ENCODE peak calls at places on chromosome 12, in seven cellular contexts. O is WERI-Rb-1, X is HFF-Myc, F is fibroblast of lung, S is bronchial epithelial cell, L is cardiac fibroblast, C is fibroblast of mammary gland. W is an unnamed sample.

GRCh38 chr12:108063192-108063591 is 65.9 kb upstream of the WSCD2 start:
- DNase-seq in L (peak), X (no peak), O (no peak), S (peak), C (peak), F (peak), W (no peak)

GRCh38 chr12:54125950-54126695 is 62.7 kb downstream of the SMUG1 start:
- DNase-seq in S (no peak), C (peak), X (no peak), O (peak), F (no peak), L (no peak), W (peak)

GRCh38 chr12:122917508-122918227 is 21.7 kb upstream of the VPS37B start:
- DNase-seq in L (peak), S (peak), O (no peak), C (peak), X (no peak), F (peak), W (no peak)

GRCh38 chr12:121388421-121388981 is 11.4 kb upstream of the RNF34 start:
- DNase-seq in C (peak), O (no peak), X (peak), F (peak), L (peak), S (peak), W (no peak)

GRCh38 chr12:109192358-109192757 is 76.0 kb downstream of the ACACB start:
- DNase-seq in L (peak), O (no peak), C (peak), F (peak), X (no peak), S (peak), W (no peak)

GRCh38 chr12:111174283-111175108 is 194.4 kb downstream of the PHETA1 start:
- DNase-seq in S (peak), L (no peak), X (no peak), F (no peak), C (no peak), O (peak), W (no peak)

GRCh38 chr12:47905313-47905730 is 528 bp upstream of the VDR start:
- DNase-seq in X (no peak), S (no peak), F (no peak), O (peak), C (no peak), L (no peak), W (peak)

GRCh38 chr12:124512667-124513296 is 54.6 kb downstream of the NCOR2 start:
- DNase-seq in C (peak), L (peak), S (peak), F (peak), X (peak), O (no peak), W (peak)

GRCh38 chr12:8648598-8649205 is 13.9 kb downstream of the MFAP5 start:
- DNase-seq in F (no peak), O (no peak), S (no peak), C (no peak), L (no peak), X (no peak), W (no peak)

GRCh38 chr12:22037952-22038351 is 8.1 kb upstream of the CMAS start:
- DNase-seq in X (no peak), L (no peak), C (no peak), F (no peak), S (no peak), O (no peak), W (no peak)

GRCh38 chr12:6230321-6231110 is 30.3 kb downstream of the CD9 start:
- DNase-seq in O (peak), C (no peak), S (peak), F (peak), L (peak), X (no peak), W (no peak)

GRCh38 chr12:79897617-79898016 is 37.3 kb downstream of the PPP1R12A start:
- DNase-seq in X (peak), O (no peak), C (peak), S (peak), F (peak), L (peak), W (no peak)

GRCh38 chr12:83335748-83336147 is 649.0 kb downstream of the TMTC2 start:
- DNase-seq in O (no peak), S (no peak), F (no peak), X (no peak), L (no peak), C (no peak), W (no peak)

GRCh38 chr12:53532026-53532425 is 24.7 kb upstream of the NPFF start:
- DNase-seq in F (no peak), S (no peak), X (no peak), L (no peak), O (no peak), C (no peak), W (no peak)

GRCh38 chr12:66131067-66131688 is 628 bp upstream of the LLPH start:
- DNase-seq in L (no peak), O (no peak), C (no peak), F (no peak), X (no peak), S (peak), W (no peak)

GRCh38 chr12:117671734-117672133 is 297.1 kb downstream of the KSR2 start:
- DNase-seq in C (peak), L (no peak), X (no peak), S (no peak), O (peak), F (no peak), W (peak)

GRCh38 chr12:117972341-117972740 is 3.6 kb upstream of the KSR2 start:
- DNase-seq in X (no peak), L (no peak), S (no peak), F (no peak), C (no peak), O (no peak), W (no peak)

GRCh38 chr12:50112456-50113218 is 601 bp downstream of the COX14 start:
- DNase-seq in F (no peak), L (no peak), C (peak), S (peak), O (peak), X (peak), W (no peak)

GRCh38 chr12:6700646-6701051 is at the start of gene PIANP:
- DNase-seq in F (no peak), S (no peak), X (no peak), O (peak), L (peak), C (no peak), W (peak)

GRCh38 chr12:130780880-130781575 is 58.0 kb downstream of the STX2 start:
- DNase-seq in O (no peak), X (no peak), F (no peak), S (no peak), C (no peak), L (no peak), W (no peak)

GRCh38 chr12:54033980-54034783 is 1.3 kb downstream of the HOXC5 start:
- DNase-seq in O (no peak), S (no peak), F (no peak), X (no peak), C (peak), L (no peak), W (no peak)

GRCh38 chr12:92079054-92079385 is 66.6 kb downstream of the BTG1 start:
- DNase-seq in L (peak), S (no peak), F (no peak), C (peak), O (no peak), X (no peak), W (no peak)

GRCh38 chr12:27498761-27499160 is 25.2 kb upstream of the PPFIBP1 start:
- DNase-seq in F (peak), C (peak), X (no peak), O (no peak), L (peak), S (no peak), W (no peak)

GRCh38 chr12:119988788-119989618 is at the start of gene BICDL1:
- DNase-seq in O (peak), X (no peak), C (peak), L (peak), F (peak), S (peak), W (peak)

GRCh38 chr12:125079084-125079483 is 13.8 kb downstream of the AACS start:
- DNase-seq in L (no peak), X (no peak), F (no peak), S (no peak), O (no peak), C (no peak), W (no peak)

GRCh38 chr12:116948298-116948697 is 37.5 kb downstream of the FBXW8 start:
- DNase-seq in L (no peak), C (no peak), O (no peak), X (no peak), S (no peak), F (no peak), W (no peak)

GRCh38 chr12:24198070-24198469 is 248.6 kb upstream of the SOX5 start:
- DNase-seq in F (peak), S (no peak), O (no peak), C (peak), X (no peak), L (no peak), W (no peak)

GRCh38 chr12:67989184-67989965 is at the start of gene IFNG-AS1:
- DNase-seq in S (no peak), O (no peak), F (no peak), X (no peak), L (no peak), C (no peak), W (no peak)

GRCh38 chr12:24948452-24948815 is 467 bp downstream of the BCAT1 start:
- DNase-seq in O (no peak), S (peak), X (no peak), C (peak), L (peak), F (peak), W (no peak)

GRCh38 chr12:53227341-53227740 is 4.7 kb downstream of the RARG start:
- DNase-seq in O (no peak), L (no peak), C (no peak), X (no peak), S (no peak), F (no peak), W (no peak)

GRCh38 chr12:92105676-92106075 is 40.0 kb downstream of the BTG1 start:
- DNase-seq in X (no peak), C (no peak), F (no peak), S (no peak), O (no peak), L (no peak), W (no peak)

GRCh38 chr12:25933001-25933400 is 25.5 kb upstream of the RASSF8 start:
- DNase-seq in C (no peak), X (no peak), O (no peak), S (no peak), L (no peak), F (no peak), W (no peak)

GRCh38 chr12:116808113-116808786 is 70.1 kb downstream of the RNFT2 start:
- DNase-seq in C (no peak), F (no peak), L (no peak), S (no peak), X (no peak), O (no peak), W (no peak)

GRCh38 chr12:93134893-93135285 is 205.8 kb upstream of the EEA1 start:
- DNase-seq in X (no peak), F (no peak), S (no peak), L (no peak), C (no peak), O (no peak), W (no peak)

GRCh38 chr12:19404232-19404880 is 34.9 kb upstream of the AEBP2 start:
- DNase-seq in C (no peak), O (no peak), S (no peak), L (no peak), F (no peak), X (no peak), W (no peak)

GRCh38 chr12:126447346-126447745 is 1382.1 kb downstream of the AACS start:
- DNase-seq in F (no peak), X (no peak), O (no peak), L (no peak), S (no peak), C (no peak), W (no peak)

GRCh38 chr12:53078425-53079225 is 565 bp downstream of the SPRYD3 start:
- DNase-seq in S (peak), O (no peak), F (no peak), C (peak), X (no peak), L (no peak), W (no peak)

GRCh38 chr12:12724421-12725085 is 7.4 kb downstream of the CDKN1B start:
- DNase-seq in X (no peak), S (peak), C (no peak), L (no peak), F (no peak), O (no peak), W (no peak)
- TF ChIP-seq CTCF in X (no peak), S (peak), C (no peak), L (no peak), F (no peak), O (no peak), W (no peak)

GRCh38 chr12:75622492-75622891 is 111.1 kb upstream of the KRR1 start:
- DNase-seq in L (no peak), S (no peak), X (no peak), O (no peak), F (no peak), C (no peak), W (no peak)

GRCh38 chr12:75628916-75629315 is 117.5 kb upstream of the KRR1 start:
- DNase-seq in O (no peak), F (no peak), L (no peak), S (no peak), X (no peak), C (no peak), W (no peak)

GRCh38 chr12:75628511-75628910 is 117.1 kb upstream of the KRR1 start:
- DNase-seq in X (no peak), L (no peak), F (no peak), C (no peak), O (no peak), S (no peak), W (no peak)

GRCh38 chr12:75623631-75624118 is 112.3 kb upstream of the KRR1 start:
- DNase-seq in F (peak), C (peak), S (peak), L (peak), O (no peak), X (peak), W (no peak)
- TF ChIP-seq CTCF in F (no peak), C (peak), S (peak), L (peak), O (no peak), X (no peak), W (no peak)

DNA sequence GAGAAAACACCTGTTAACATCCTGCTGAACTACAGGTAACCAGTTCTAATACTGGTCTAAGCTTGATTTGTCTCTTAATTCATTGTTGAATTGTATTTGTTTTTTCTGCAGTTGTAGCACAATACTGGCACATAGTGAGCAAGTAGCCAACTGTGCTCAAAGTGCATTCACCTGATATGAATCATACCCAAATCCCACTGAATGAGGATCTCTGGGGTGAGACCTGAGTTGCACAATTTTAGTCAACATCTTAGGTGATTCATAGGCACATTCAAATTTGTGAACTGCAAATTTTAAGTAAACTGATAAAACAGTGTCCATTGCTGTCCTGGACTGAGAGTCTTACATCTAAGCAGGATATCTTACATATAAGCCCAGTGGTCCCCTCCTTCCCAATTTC is 12.8 kb downstream of the KCNC2 start:
- DNase-seq in L (no peak), O (no peak), S (peak), X (no peak), F (no peak), C (peak), W (no peak)
- TF ChIP-seq CTCF in L (no peak), O (no peak), S (no peak), X (no peak), F (no peak), C (no peak), W (no peak)

DNA sequence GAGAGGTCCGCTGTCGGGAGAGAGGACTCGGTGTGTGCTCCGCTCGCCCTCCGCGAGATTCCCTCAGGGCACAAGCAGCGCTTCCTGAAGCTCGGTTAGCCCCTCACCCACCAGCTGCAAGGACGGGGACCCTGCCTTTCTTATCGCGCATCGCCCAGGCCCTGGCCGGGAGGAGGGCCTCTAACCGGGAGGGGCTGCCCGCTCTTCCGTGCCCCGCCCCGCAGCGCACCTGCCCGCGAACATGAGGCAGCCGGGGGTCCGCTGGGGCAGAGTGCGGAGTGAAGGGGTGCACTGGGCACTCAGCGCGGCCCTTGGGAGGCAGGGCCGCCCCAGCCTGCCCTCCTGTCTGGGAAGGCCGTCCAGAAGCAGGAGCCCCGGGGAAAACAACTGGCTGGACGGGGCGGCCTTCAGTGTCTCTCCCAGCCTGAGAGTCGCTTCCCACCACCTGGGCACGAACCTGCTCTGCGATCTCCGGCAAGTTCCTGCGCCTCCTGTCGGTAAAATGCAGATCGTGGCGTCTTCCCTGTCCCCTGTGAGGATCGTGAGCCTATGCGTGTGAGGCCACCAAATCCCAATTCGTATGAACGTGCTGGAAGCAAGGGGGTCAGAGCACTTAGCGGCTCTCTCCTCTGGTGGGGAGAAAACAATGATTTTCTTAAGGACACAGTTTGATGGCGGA is 28.0 kb upstream of the ADIPOR2 start:
- DNase-seq in X (no peak), C (peak), F (peak), O (peak), L (peak), S (peak), W (peak)
- TF ChIP-seq CTCF in X (peak), C (peak), F (no peak), O (peak), L (peak), S (peak), W (peak)

GRCh38 chr12:30754750-30755394 is at the start of gene CAPRIN2:
- DNase-seq in F (peak), X (peak), C (peak), L (peak), S (peak), O (peak), W (peak)

GRCh38 chr12:30754383-30754749 is 385 bp downstream of the CAPRIN2 start:
- DNase-seq in C (no peak), X (no peak), L (no peak), S (no peak), F (no peak), O (no peak), W (no peak)

GRCh38 chr12:30753761-30754382 is 879 bp downstream of the CAPRIN2 start:
- DNase-seq in F (peak), L (peak), C (peak), X (no peak), O (no peak), S (peak), W (no peak)

GRCh38 chr12:30752255-30752654 is 2.5 kb downstream of the CAPRIN2 start:
- DNase-seq in C (no peak), X (no peak), L (no peak), O (no peak), F (no peak), S (no peak), W (no peak)

DNA sequence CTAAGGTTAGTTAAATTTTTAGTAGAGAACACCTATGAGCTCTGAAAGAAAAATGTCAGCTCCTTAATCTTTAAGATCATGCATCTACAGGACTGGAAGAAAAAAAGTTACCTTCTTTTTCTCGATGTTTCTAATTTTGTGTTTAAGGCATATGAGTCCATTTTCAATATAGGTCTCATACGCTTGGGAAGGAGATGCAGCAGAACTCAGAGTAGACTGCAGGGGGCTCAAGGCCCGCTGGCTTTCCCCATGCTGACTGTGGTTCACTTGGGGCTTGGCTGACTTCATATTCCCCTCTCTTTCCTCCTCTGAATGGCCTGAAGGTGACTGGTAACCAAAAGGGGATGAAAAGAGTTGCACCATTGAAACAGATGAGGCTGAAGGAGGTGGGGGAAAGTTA is 1.5 kb downstream of the CAPRIN2 start:
- DNase-seq in C (peak), X (no peak), S (peak), L (peak), O (peak), F (peak), W (peak)
- TF ChIP-seq CTCF in C (peak), X (peak), S (peak), L (peak), O (peak), F (peak), W (peak)

DNA sequence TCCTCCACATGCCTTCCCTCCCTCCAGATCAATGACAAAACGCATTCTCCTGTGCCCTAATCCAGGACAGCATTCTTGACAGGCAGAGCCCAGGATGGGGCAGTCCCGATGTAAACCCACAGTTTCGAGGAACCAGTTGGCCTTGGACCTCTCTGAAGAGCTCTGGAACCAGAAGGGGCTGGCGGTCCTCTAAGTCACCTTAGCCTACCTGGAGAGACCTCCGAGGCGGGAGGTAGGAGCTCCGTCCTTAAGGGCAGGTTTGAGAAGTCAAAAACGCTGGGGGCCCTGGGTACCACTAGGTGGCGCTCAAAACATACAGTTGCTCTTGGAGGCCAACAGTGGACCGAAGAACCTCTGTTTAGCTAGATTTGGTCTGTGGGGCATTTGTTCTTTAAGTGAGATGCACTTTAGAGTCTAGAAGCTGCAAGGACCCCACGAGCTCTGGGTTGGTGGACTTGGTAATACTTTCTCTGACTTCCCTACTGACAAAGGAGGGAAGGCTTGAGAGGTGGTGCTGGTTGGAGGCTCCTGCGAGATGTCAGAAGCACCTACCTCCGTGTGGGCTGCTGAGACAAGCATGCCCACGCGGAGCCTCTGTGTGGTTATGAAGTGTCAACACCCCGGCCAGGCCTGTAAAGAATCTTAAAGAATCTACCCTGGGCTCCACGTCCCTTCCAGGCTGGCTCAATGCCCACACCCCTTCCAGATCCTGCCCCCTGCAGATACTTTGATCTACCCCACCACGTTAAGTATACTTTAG is 74.8 kb upstream of the CHST11 start:
- DNase-seq in S (peak), C (peak), O (peak), X (peak), F (peak), L (peak), W (peak)
- TF ChIP-seq CTCF in S (peak), C (peak), O (peak), X (peak), F (peak), L (peak), W (peak)

GRCh38 chr12:51470116-51470515 is 45.5 kb downstream of the SLC4A8 start:
- DNase-seq in C (no peak), F (no peak), L (no peak), S (no peak), O (no peak), X (no peak), W (no peak)

GRCh38 chr12:51472984-51473383 is 48.4 kb downstream of the SLC4A8 start:
- DNase-seq in C (no peak), X (no peak), F (no peak), O (no peak), S (no peak), L (no peak), W (no peak)

GRCh38 chr12:51471465-51471864 is 46.8 kb downstream of the SLC4A8 start:
- DNase-seq in S (no peak), O (no peak), F (no peak), X (no peak), L (peak), C (no peak), W (no peak)

GRCh38 chr12:51473947-51474346 is 49.3 kb downstream of the SLC4A8 start:
- DNase-seq in C (no peak), O (no peak), X (no peak), F (no peak), L (no peak), S (no peak), W (no peak)

GRCh38 chr12:51475543-51475942 is 50.9 kb downstream of the SLC4A8 start:
- DNase-seq in X (no peak), S (peak), F (no peak), C (no peak), O (no peak), L (no peak), W (no peak)
- TF ChIP-seq CTCF in X (no peak), S (no peak), F (no peak), C (no peak), O (no peak), L (no peak), W (no peak)

W was measured in glutamatergic neuron.